ENCODE peak calls at places on chromosomes 12 and 14, in nine cellular contexts. Y is sigmoid colon, M is heart left ventricle, I is GM20000, Z is lower leg skin, G is A549, V is hepatocyte, Q is astrocyte of the spinal cord, X is fibroblast of lung. L is an unnamed sample.

GRCh38 chr14:39665084-39665483 is 232.9 kb upstream of the FBXO33 start:
- DNase-seq in M (no peak), I (no peak), G (no peak), Q (peak), V (no peak), X (no peak), Z (no peak), Y (no peak), L (no peak)

GRCh38 chr14:100417466-100417865 is 94.3 kb downstream of the SLC25A47 start:
- DNase-seq in G (peak), Z (peak), I (no peak), Q (peak), Y (peak), M (no peak), V (peak), X (peak), L (peak)

GRCh38 chr12:18139989-18140596 is 50.1 kb upstream of the RERGL start:
- DNase-seq in Y (no peak), Z (no peak), G (peak), M (no peak), Q (peak), I (peak), X (peak), V (peak), L (no peak)

GRCh38 chr14:21302013-21302857 is 22.4 kb downstream of the RPGRIP1 start:
- DNase-seq in X (no peak), Y (no peak), M (no peak), G (no peak), I (no peak), V (no peak), Q (no peak), Z (no peak), L (no peak)

GRCh38 chr12:19131020-19131431 is 1.5 kb downstream of the PLEKHA5 start:
- DNase-seq in X (peak), Q (peak), Z (no peak), Y (no peak), I (peak), M (no peak), V (peak), G (peak), L (peak)

GRCh38 chr12:58819945-58820344 is 100.4 kb downstream of the LRIG3 start:
- DNase-seq in I (no peak), V (no peak), M (no peak), Q (peak), G (no peak), Y (no peak), X (no peak), Z (no peak), L (no peak)

GRCh38 chr14:100302616-100303015 is 3.6 kb downstream of the SLC25A29 start:
- DNase-seq in G (peak), V (no peak), Y (no peak), X (no peak), I (no peak), Q (no peak), Z (no peak), M (peak), L (no peak)

GRCh38 chr14:53539489-53540126 is 386.5 kb upstream of the DDHD1 start:
- DNase-seq in Z (peak), Q (peak), Y (peak), V (peak), M (peak), I (peak), G (peak), X (peak), L (peak)

GRCh38 chr12:30531731-30532678 is 163.7 kb downstream of the IPO8 start:
- DNase-seq in V (no peak), M (no peak), I (no peak), G (no peak), Q (no peak), Y (no peak), X (no peak), Z (no peak), L (no peak)

GRCh38 chr14:54693761-54694160 is 126.8 kb downstream of the SAMD4A start:
- DNase-seq in Y (no peak), Z (no peak), Q (no peak), M (no peak), V (no peak), G (no peak), I (no peak), X (no peak), L (no peak)

GRCh38 chr14:81765654-81766275 is 232.1 kb upstream of the SEL1L start:
- DNase-seq in G (no peak), V (no peak), X (no peak), M (no peak), Z (no peak), Q (no peak), I (no peak), Y (no peak), L (no peak)

GRCh38 chr14:24398943-24399801 is at the start of gene NYNRIN:
- DNase-seq in Q (peak), I (no peak), V (peak), X (no peak), Z (no peak), Y (peak), M (peak), G (no peak), L (peak)

GRCh38 chr12:131487379-131488129 is 223.3 kb upstream of the SFSWAP start:
- DNase-seq in V (no peak), I (no peak), Z (no peak), M (no peak), G (peak), X (no peak), Y (no peak), Q (no peak), L (no peak)

GRCh38 chr12:52847335-52848102 is 1.3 kb downstream of the KRT78 start:
- DNase-seq in Q (peak), Z (no peak), I (no peak), V (no peak), Y (no peak), G (no peak), M (no peak), X (no peak), L (no peak)

GRCh38 chr12:76375470-76375869 is 27.3 kb upstream of the BBS10 start:
- DNase-seq in G (peak), Q (no peak), Z (no peak), V (no peak), I (no peak), X (no peak), M (no peak), Y (no peak), L (no peak)

GRCh38 chr12:70652451-70652850 is 15.2 kb upstream of the PTPRB start:
- DNase-seq in Z (no peak), Q (no peak), G (no peak), M (no peak), X (peak), I (no peak), Y (no peak), V (no peak), L (no peak)

GRCh38 chr12:68138480-68138879 is 21.1 kb downstream of the IFNG start:
- DNase-seq in Q (no peak), Z (no peak), V (no peak), I (no peak), G (no peak), Y (no peak), X (no peak), M (no peak), L (no peak)

GRCh38 chr12:1117970-1118563 is 127.0 kb downstream of the ERC1 start:
- DNase-seq in X (peak), Q (peak), Y (peak), G (peak), V (peak), Z (peak), I (peak), M (peak), L (peak)

GRCh38 chr12:51403159-51403558 is 12.0 kb upstream of the GALNT6 start:
- DNase-seq in Y (no peak), Q (no peak), V (no peak), X (peak), I (no peak), Z (no peak), G (no peak), M (no peak), L (no peak)

GRCh38 chr14:81453166-81453766 is 53.1 kb upstream of the STON2 start:
- DNase-seq in Z (peak), Q (peak), Y (peak), G (peak), V (peak), X (peak), I (peak), M (no peak), L (peak)

GRCh38 chr14:55832122-55832911 is 252.3 kb downstream of the KTN1 start:
- DNase-seq in G (peak), M (no peak), Q (peak), Y (no peak), X (no peak), Z (no peak), I (no peak), V (peak), L (no peak)

GRCh38 chr12:112115259-112116045 is 6.9 kb upstream of the NAA25 start:
- DNase-seq in Y (no peak), Z (no peak), I (no peak), V (no peak), M (no peak), G (no peak), Q (no peak), X (no peak), L (no peak)

GRCh38 chr12:115638753-115639666 is 638.5 kb downstream of the MED13L start:
- DNase-seq in Y (no peak), I (no peak), G (no peak), M (no peak), V (peak), Q (no peak), Z (no peak), X (no peak), L (peak)

GRCh38 chr12:1502441-1502785 is 92.0 kb downstream of the FBXL14 start:
- DNase-seq in Z (no peak), I (no peak), Y (no peak), X (peak), G (no peak), M (no peak), Q (no peak), V (peak), L (no peak)

GRCh38 chr14:101184562-101184961 is 281.0 kb upstream of the RTL1 start:
- DNase-seq in Z (no peak), I (no peak), G (no peak), Y (no peak), X (no peak), Q (no peak), V (no peak), M (no peak), L (no peak)

GRCh38 chr12:92094751-92095161 is 50.9 kb downstream of the BTG1 start:
- DNase-seq in G (no peak), M (no peak), Q (peak), V (no peak), Z (no peak), Y (no peak), I (no peak), X (peak), L (no peak)
- TF ChIP-seq CTCF in G (no peak), M (no peak), Q (peak), V (no peak), Z (no peak), Y (no peak), I (no peak), X (no peak), L (no peak)

GRCh38 chr12:25387136-25388050 is 136.7 kb upstream of the KRAS start:
- DNase-seq in Q (peak), V (peak), Z (peak), X (peak), I (peak), G (peak), M (peak), Y (peak), L (peak)
- TF ChIP-seq CTCF in Q (peak), V (peak), Z (no peak), X (peak), I (peak), G (peak), M (peak), Y (peak), L (peak)

GRCh38 chr14:95336192-95336760 is 16.6 kb upstream of the CLMN start:
- DNase-seq in M (no peak), G (no peak), Y (no peak), I (no peak), Q (no peak), Z (no peak), X (no peak), V (no peak), L (no peak)
- TF ChIP-seq CTCF in M (no peak), G (no peak), Y (no peak), I (peak), Q (no peak), Z (no peak), X (no peak), V (no peak), L (no peak)

DNA sequence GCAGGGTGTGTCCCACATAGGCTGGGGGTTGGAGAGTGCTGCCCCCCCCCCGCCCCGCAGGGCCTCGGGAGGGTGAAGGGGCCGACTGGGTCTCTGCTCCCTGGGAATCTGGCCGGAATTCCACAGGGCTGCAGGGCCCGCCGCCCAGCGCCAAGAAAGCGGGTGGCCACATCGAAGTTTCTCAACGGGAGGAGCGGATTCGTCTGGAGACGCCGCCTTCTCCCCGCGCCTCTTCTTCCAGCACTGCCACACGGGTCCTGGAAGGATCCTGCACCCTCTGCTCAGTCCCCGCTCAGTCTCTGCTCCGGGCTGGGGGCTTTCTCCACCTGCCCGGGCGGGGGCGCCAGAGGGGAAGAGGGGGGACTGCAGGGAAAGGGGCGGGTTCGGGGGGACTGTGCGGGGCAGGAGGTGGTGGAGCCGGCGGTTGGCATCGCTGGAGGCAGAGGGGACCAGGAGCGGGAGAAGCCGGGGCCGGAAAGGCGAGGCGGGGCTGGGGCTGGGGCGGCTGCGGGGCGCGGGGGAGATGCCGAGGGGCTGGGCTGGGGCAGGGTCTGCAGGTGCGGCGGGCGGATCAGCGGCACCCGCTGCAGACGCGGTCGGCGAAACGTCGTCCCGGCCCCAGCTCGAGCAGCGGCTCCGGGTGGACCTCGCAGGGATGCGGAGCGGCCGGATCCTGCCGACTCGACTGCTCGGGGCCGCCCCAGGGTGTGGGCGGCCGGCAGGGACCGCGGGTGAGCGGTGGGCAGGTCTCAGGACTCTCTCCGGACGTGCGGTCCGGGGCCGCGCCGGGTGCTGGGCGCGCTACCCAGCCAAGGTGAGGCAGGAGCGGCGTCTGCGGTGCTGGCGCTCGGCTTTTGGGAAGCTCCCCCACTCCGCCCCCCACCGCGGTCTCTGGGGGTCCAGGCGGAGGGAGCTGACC is 811.4 kb upstream of the TMEM132C start:
- DNase-seq in V (peak), Z (no peak), Y (no peak), G (no peak), Q (no peak), M (no peak), I (peak), X (no peak), L (no peak)
- TF ChIP-seq CTCF in V (peak), Z (no peak), Y (no peak), G (no peak), Q (peak), M (no peak), I (no peak), X (no peak), L (no peak)

GRCh38 chr12:54571166-54571856 is 17.1 kb downstream of the PPP1R1A start:
- DNase-seq in Y (no peak), X (no peak), G (no peak), I (no peak), V (no peak), Z (no peak), M (no peak), Q (no peak), L (no peak)
- TF ChIP-seq CTCF in Y (no peak), X (no peak), G (no peak), I (no peak), V (peak), Z (no peak), M (no peak), Q (no peak), L (no peak)